ENCODE peak calls at places on chromosomes 12 and 14, in five cellular contexts. One of them, this sample, is unnamed.

GRCh38 chr12:23921099-23921846 is 28.2 kb downstream of the SOX5 start:
- DNase-seq in hepatocyte: no peak
- DNase-seq in astrocyte: peak; percentile 28
- DNase-seq in gastrocnemius medialis: no peak
- DNase-seq in cardiac muscle cell: no peak
- DNase-seq in this sample: no peak

GRCh38 chr14:55592426-55592825 is 12.4 kb downstream of the KTN1 start:
- DNase-seq in hepatocyte: no peak
- DNase-seq in astrocyte: no peak
- DNase-seq in gastrocnemius medialis: no peak
- DNase-seq in cardiac muscle cell: no peak
- DNase-seq in this sample: no peak

GRCh38 chr12:68477256-68477655 is 133.4 kb upstream of the RAP1B start:
- DNase-seq in hepatocyte: no peak
- DNase-seq in astrocyte: peak; percentile 53
- DNase-seq in gastrocnemius medialis: no peak
- DNase-seq in cardiac muscle cell: no peak
- DNase-seq in this sample: peak; percentile 16

GRCh38 chr12:127383281-127383680 is 883.7 kb upstream of the TMEM132C start:
- DNase-seq in hepatocyte: no peak
- DNase-seq in astrocyte: peak; percentile 87
- DNase-seq in gastrocnemius medialis: no peak
- DNase-seq in cardiac muscle cell: no peak
- DNase-seq in this sample: no peak

GRCh38 chr14:68487805-68488590 is 304.9 kb downstream of the ZFP36L1 start:
- DNase-seq in hepatocyte: no peak
- DNase-seq in astrocyte: peak; percentile 88
- DNase-seq in gastrocnemius medialis: no peak
- DNase-seq in cardiac muscle cell: no peak
- DNase-seq in this sample: no peak

GRCh38 chr12:14928946-14929345 is 9.4 kb downstream of the ERP27 start:
- DNase-seq in hepatocyte: peak; percentile 71
- DNase-seq in astrocyte: peak; percentile 18
- DNase-seq in gastrocnemius medialis: no peak
- DNase-seq in cardiac muscle cell: no peak
- DNase-seq in this sample: peak; percentile 80

GRCh38 chr12:108955225-108955835 is 65.5 kb downstream of the SVOP start:
- DNase-seq in hepatocyte: peak; percentile 26
- DNase-seq in astrocyte: peak; percentile 26
- DNase-seq in gastrocnemius medialis: peak; percentile 21
- DNase-seq in cardiac muscle cell: peak; percentile 5
- DNase-seq in this sample: peak; percentile 93

GRCh38 chr14:95255487-95255886 is 64.2 kb downstream of the CLMN start:
- DNase-seq in hepatocyte: peak; percentile 86
- DNase-seq in astrocyte: peak; percentile 71
- DNase-seq in gastrocnemius medialis: no peak
- DNase-seq in cardiac muscle cell: peak; percentile 57
- DNase-seq in this sample: peak; percentile 79

GRCh38 chr14:23056956-23057756 is at the start of gene CDH24:
- DNase-seq in hepatocyte: peak; percentile 89
- DNase-seq in astrocyte: peak; percentile 34
- DNase-seq in gastrocnemius medialis: peak; percentile 30
- DNase-seq in cardiac muscle cell: peak; percentile 86
- DNase-seq in this sample: no peak

GRCh38 chr12:5989621-5990020 is 44.6 kb upstream of the ANO2 start:
- DNase-seq in hepatocyte: no peak
- DNase-seq in astrocyte: no peak
- DNase-seq in gastrocnemius medialis: no peak
- DNase-seq in cardiac muscle cell: no peak
- DNase-seq in this sample: no peak

GRCh38 chr12:124392271-124392990 is 97.5 kb downstream of the RFLNA start:
- DNase-seq in hepatocyte: no peak
- DNase-seq in astrocyte: peak; percentile 61
- DNase-seq in gastrocnemius medialis: no peak
- DNase-seq in cardiac muscle cell: peak; percentile 24
- DNase-seq in this sample: no peak

GRCh38 chr12:111355181-111355925 is 13.5 kb downstream of the PHETA1 start:
- DNase-seq in hepatocyte: no peak
- DNase-seq in astrocyte: no peak
- DNase-seq in gastrocnemius medialis: no peak
- DNase-seq in cardiac muscle cell: no peak
- DNase-seq in this sample: no peak

GRCh38 chr12:5807090-5807414 is 138.0 kb downstream of the ANO2 start:
- DNase-seq in hepatocyte: no peak
- DNase-seq in astrocyte: peak; percentile 85
- DNase-seq in gastrocnemius medialis: no peak
- DNase-seq in cardiac muscle cell: no peak
- DNase-seq in this sample: no peak

GRCh38 chr12:48329199-48329939 is 21.4 kb downstream of the ZNF641 start:
- DNase-seq in hepatocyte: no peak
- DNase-seq in astrocyte: no peak
- DNase-seq in gastrocnemius medialis: no peak
- DNase-seq in cardiac muscle cell: no peak
- DNase-seq in this sample: no peak

GRCh38 chr12:127809236-127809635 is 457.7 kb upstream of the TMEM132C start:
- DNase-seq in hepatocyte: peak; percentile 58
- DNase-seq in astrocyte: peak; percentile 91
- DNase-seq in gastrocnemius medialis: no peak
- DNase-seq in cardiac muscle cell: no peak
- DNase-seq in this sample: no peak

GRCh38 chr12:131239384-131240094 is 285.8 kb downstream of the ADGRD1 start:
- DNase-seq in hepatocyte: no peak
- DNase-seq in astrocyte: no peak
- DNase-seq in gastrocnemius medialis: no peak
- DNase-seq in cardiac muscle cell: no peak
- DNase-seq in this sample: no peak

GRCh38 chr12:62562892-62563291 is 96.3 kb downstream of the MON2 start:
- DNase-seq in hepatocyte: no peak
- DNase-seq in astrocyte: peak; percentile 58
- DNase-seq in gastrocnemius medialis: no peak
- DNase-seq in cardiac muscle cell: no peak
- DNase-seq in this sample: no peak

DNA sequence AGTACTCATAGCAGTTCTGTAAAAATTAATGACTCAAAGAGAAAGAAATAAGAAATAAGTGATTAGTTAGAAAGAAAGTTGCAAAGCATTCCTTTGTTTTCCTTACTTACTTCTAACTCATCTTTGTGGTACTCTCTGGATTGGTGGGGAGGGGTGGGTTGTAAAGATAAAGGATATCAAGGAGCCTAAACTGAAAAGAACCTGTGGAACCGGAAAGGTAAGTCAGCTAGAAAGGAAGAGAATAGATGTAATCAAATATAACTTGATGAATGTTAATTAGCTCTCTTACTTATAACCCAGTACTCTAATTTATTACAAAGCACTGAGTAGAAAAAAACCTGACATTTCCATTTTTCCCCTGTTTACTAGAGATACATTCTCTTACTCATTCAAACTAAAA is 37.5 kb upstream of the KRR1 start:
- DNase-seq in hepatocyte: no peak
- DNase-seq in astrocyte: no peak
- DNase-seq in gastrocnemius medialis: no peak
- DNase-seq in cardiac muscle cell: no peak
- DNase-seq in this sample: no peak
- H3K27ac ChIP-seq in hepatocyte: no peak overlapping the region
- H3K27ac ChIP-seq in astrocyte: no peak overlapping the region
- H3K27ac ChIP-seq in gastrocnemius medialis: no peak overlapping the region
- H3K27ac ChIP-seq in cardiac muscle cell: no peak overlapping the region
- H3K27ac ChIP-seq in this sample: no peak overlapping the region

DNA sequence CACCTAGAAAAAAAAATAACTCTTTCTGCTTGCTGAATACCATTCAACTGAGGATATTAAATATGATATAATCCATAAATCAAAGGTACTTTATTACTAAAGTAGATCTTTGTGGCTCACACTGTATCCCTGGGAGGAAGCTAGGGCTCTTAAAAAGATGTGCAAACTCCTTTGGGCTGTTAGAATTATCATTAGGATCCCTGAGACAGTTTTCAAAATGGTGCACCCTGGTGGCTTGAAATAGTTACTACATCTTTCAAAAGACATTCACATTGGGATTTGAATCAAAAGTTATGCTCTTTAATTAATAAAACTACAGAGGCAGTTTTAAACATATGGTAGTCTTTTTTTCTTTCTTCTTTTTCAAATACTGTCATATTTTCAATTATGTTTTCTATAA is 228.5 kb upstream of the G2E3 start:
- DNase-seq in hepatocyte: no peak
- DNase-seq in astrocyte: no peak
- DNase-seq in gastrocnemius medialis: no peak
- DNase-seq in cardiac muscle cell: no peak
- DNase-seq in this sample: no peak
- TF ChIP-seq CTCF in hepatocyte: peak; percentile 22
- TF ChIP-seq CTCF in astrocyte: peak; percentile 16
- TF ChIP-seq CTCF in gastrocnemius medialis: no peak
- TF ChIP-seq CTCF in cardiac muscle cell: peak; percentile 38
- TF ChIP-seq CTCF in this sample: peak; percentile 53

GRCh38 chr12:116979109-116979508 is 68.4 kb downstream of the FBXW8 start:
- DNase-seq in hepatocyte: no peak
- DNase-seq in astrocyte: no peak
- DNase-seq in gastrocnemius medialis: no peak
- DNase-seq in cardiac muscle cell: no peak
- DNase-seq in this sample: no peak
- H3K4me1 ChIP-seq in hepatocyte: no peaks in the 10 kb centered on the region
- H3K4me1 ChIP-seq in astrocyte: peaks cover 12% of the 10 kb centered on the region
- H3K4me1 ChIP-seq in gastrocnemius medialis: no peaks in the 10 kb centered on the region
- H3K4me1 ChIP-seq in cardiac muscle cell: no peaks in the 10 kb centered on the region
- H3K4me1 ChIP-seq in this sample: no peaks in the 10 kb centered on the region

GRCh38 chr12:93204896-93205295 is 172.8 kb upstream of the NUDT4 start:
- DNase-seq in hepatocyte: no peak
- DNase-seq in astrocyte: no peak
- DNase-seq in gastrocnemius medialis: no peak
- DNase-seq in cardiac muscle cell: no peak
- DNase-seq in this sample: no peak

GRCh38 chr12:93205361-93205760 is 172.4 kb upstream of the NUDT4 start:
- DNase-seq in hepatocyte: no peak
- DNase-seq in astrocyte: no peak
- DNase-seq in gastrocnemius medialis: no peak
- DNase-seq in cardiac muscle cell: no peak
- DNase-seq in this sample: no peak

GRCh38 chr12:93202688-93203087 is 175.0 kb upstream of the NUDT4 start:
- DNase-seq in hepatocyte: no peak
- DNase-seq in astrocyte: no peak
- DNase-seq in gastrocnemius medialis: no peak
- DNase-seq in cardiac muscle cell: no peak
- DNase-seq in this sample: no peak

GRCh38 chr12:93201990-93202389 is 175.7 kb upstream of the NUDT4 start:
- DNase-seq in hepatocyte: no peak
- DNase-seq in astrocyte: no peak
- DNase-seq in gastrocnemius medialis: no peak
- DNase-seq in cardiac muscle cell: peak; percentile 50
- DNase-seq in this sample: no peak

GRCh38 chr12:93203361-93203760 is 174.4 kb upstream of the NUDT4 start:
- DNase-seq in hepatocyte: no peak
- DNase-seq in astrocyte: no peak
- DNase-seq in gastrocnemius medialis: no peak
- DNase-seq in cardiac muscle cell: no peak
- DNase-seq in this sample: no peak
- H3K27ac ChIP-seq in hepatocyte: no peak overlapping the region
- H3K27ac ChIP-seq in astrocyte: no peak overlapping the region
- H3K27ac ChIP-seq in gastrocnemius medialis: no peak overlapping the region
- H3K27ac ChIP-seq in cardiac muscle cell: no peak overlapping the region
- H3K27ac ChIP-seq in this sample: no peak overlapping the region

GRCh38 chr14:52040598-52040997 is 28.3 kb downstream of the NID2 start:
- DNase-seq in hepatocyte: no peak
- DNase-seq in astrocyte: no peak
- DNase-seq in gastrocnemius medialis: no peak
- DNase-seq in cardiac muscle cell: no peak
- DNase-seq in this sample: no peak

GRCh38 chr14:52046376-52046917 is 22.4 kb downstream of the NID2 start:
- DNase-seq in hepatocyte: no peak
- DNase-seq in astrocyte: peak; percentile 35
- DNase-seq in gastrocnemius medialis: no peak
- DNase-seq in cardiac muscle cell: no peak
- DNase-seq in this sample: no peak

GRCh38 chr14:52042371-52043037 is 26.4 kb downstream of the NID2 start:
- DNase-seq in hepatocyte: no peak
- DNase-seq in astrocyte: no peak
- DNase-seq in gastrocnemius medialis: no peak
- DNase-seq in cardiac muscle cell: no peak
- DNase-seq in this sample: no peak

GRCh38 chr14:52044791-52045522 is 23.9 kb downstream of the NID2 start:
- DNase-seq in hepatocyte: no peak
- DNase-seq in astrocyte: peak; percentile 95
- DNase-seq in gastrocnemius medialis: no peak
- DNase-seq in cardiac muscle cell: no peak
- DNase-seq in this sample: peak; percentile 68

DNA sequence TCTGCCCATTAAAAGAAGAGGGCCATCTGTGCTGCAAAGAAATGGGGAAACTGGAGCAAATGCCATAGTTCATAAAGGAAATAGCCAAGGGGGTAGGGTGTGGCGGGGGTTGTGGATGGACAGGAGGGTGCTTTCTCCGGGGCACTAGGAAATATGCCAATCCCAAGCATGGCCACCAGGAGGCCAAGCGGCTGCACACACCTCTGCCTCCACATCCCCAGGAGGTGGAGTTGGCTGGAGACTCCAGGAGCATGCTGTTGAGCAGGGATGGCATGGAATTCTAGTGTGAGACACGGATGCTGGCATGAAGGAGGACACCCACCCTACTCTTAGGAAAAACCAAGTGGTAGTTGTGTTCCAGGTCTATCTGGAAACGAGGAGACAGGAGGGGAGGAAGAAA is 25.2 kb downstream of the NID2 start:
- DNase-seq in hepatocyte: peak; percentile 52
- DNase-seq in astrocyte: no peak
- DNase-seq in gastrocnemius medialis: no peak
- DNase-seq in cardiac muscle cell: peak; percentile 55
- DNase-seq in this sample: no peak
- TF ChIP-seq CTCF in hepatocyte: peak; percentile 43
- TF ChIP-seq CTCF in astrocyte: peak; percentile 34
- TF ChIP-seq CTCF in gastrocnemius medialis: peak; percentile 9
- TF ChIP-seq CTCF in cardiac muscle cell: peak; percentile 57
- TF ChIP-seq CTCF in this sample: peak; percentile 68

GRCh38 chr12:11728154-11728755 is 78.8 kb downstream of the ETV6 start:
- DNase-seq in hepatocyte: no peak
- DNase-seq in astrocyte: peak; percentile 52
- DNase-seq in gastrocnemius medialis: no peak
- DNase-seq in cardiac muscle cell: no peak
- DNase-seq in this sample: no peak
- H3K4me1 ChIP-seq in hepatocyte: peaks cover 32% of the 10 kb centered on the region
- H3K4me1 ChIP-seq in astrocyte: peaks cover 34% of the 10 kb centered on the region
- H3K4me1 ChIP-seq in gastrocnemius medialis: peaks cover 20% of the 10 kb centered on the region
- H3K4me1 ChIP-seq in cardiac muscle cell: peaks cover 46% of the 10 kb centered on the region
- H3K4me1 ChIP-seq in this sample: peaks cover 40% of the 10 kb centered on the region

GRCh38 chr14:49598479-49599301 is at the start of gene LRR1:
- DNase-seq in hepatocyte: peak; percentile 89
- DNase-seq in astrocyte: peak; percentile 73
- DNase-seq in gastrocnemius medialis: peak; percentile 62
- DNase-seq in cardiac muscle cell: peak; percentile 83
- DNase-seq in this sample: peak; percentile 85

GRCh38 chr14:49593016-49593415 is 5.7 kb upstream of the LRR1 start:
- DNase-seq in hepatocyte: no peak
- DNase-seq in astrocyte: peak; percentile 58
- DNase-seq in gastrocnemius medialis: no peak
- DNase-seq in cardiac muscle cell: no peak
- DNase-seq in this sample: no peak

GRCh38 chr14:49598182-49598478 is 610 bp upstream of the LRR1 start:
- DNase-seq in hepatocyte: no peak
- DNase-seq in astrocyte: no peak
- DNase-seq in gastrocnemius medialis: no peak
- DNase-seq in cardiac muscle cell: no peak
- DNase-seq in this sample: no peak

GRCh38 chr14:49589387-49589786 is 3.2 kb upstream of the RPS29 start:
- DNase-seq in hepatocyte: no peak
- DNase-seq in astrocyte: no peak
- DNase-seq in gastrocnemius medialis: no peak
- DNase-seq in cardiac muscle cell: no peak
- DNase-seq in this sample: no peak

GRCh38 chr14:49594347-49595089 is 4.2 kb upstream of the LRR1 start:
- DNase-seq in hepatocyte: peak; percentile 68
- DNase-seq in astrocyte: peak; percentile 78
- DNase-seq in gastrocnemius medialis: no peak
- DNase-seq in cardiac muscle cell: peak; percentile 80
- DNase-seq in this sample: no peak
- H3K27ac ChIP-seq in hepatocyte: peak overlapping the region; percentile 54
- H3K27ac ChIP-seq in astrocyte: no peak overlapping the region
- H3K27ac ChIP-seq in gastrocnemius medialis: no peak overlapping the region
- H3K27ac ChIP-seq in cardiac muscle cell: peak overlapping the region; percentile 87
- H3K27ac ChIP-seq in this sample: no peak overlapping the region